ENCODE peak calls at places on chromosomes 16 and 17, in seven cellular contexts. M, K, V, Q, X, N and J are unnamed samples.

GRCh38 chr16:20624205-20624604 is 48.0 kb upstream of the ACSM2B start:
- DNase-seq in N (no peak), X (no peak), Q (no peak), V (no peak), M (no peak), K (no peak), J (no peak)

GRCh38 chr17:41782142-41782541 is 4.4 kb downstream of the JUP start:
- DNase-seq in X (peak; percentile 80), N (no peak), Q (no peak), K (no peak), V (no peak), M (no peak), J (no peak)

GRCh38 chr17:7997186-7997585 is 5.2 kb upstream of the GUCY2D start:
- DNase-seq in N (no peak), M (no peak), K (peak; percentile 36), V (no peak), Q (no peak), X (peak; percentile 39), J (peak; percentile 50)

GRCh38 chr16:18047761-18048160 is 288.8 kb downstream of the NPIPA8 start:
- DNase-seq in K (no peak), Q (no peak), M (no peak), N (no peak), V (no peak), X (no peak), J (no peak)

GRCh38 chr17:62899349-62899748 is 66.7 kb upstream of the TANC2 start:
- DNase-seq in V (no peak), K (no peak), M (no peak), X (peak; percentile 39), Q (peak; percentile 22), N (no peak), J (no peak)

GRCh38 chr17:17129466-17129865 is 76.7 kb downstream of the PLD6 start:
- DNase-seq in N (peak; percentile 23), X (no peak), Q (no peak), V (no peak), K (no peak), M (no peak), J (no peak)

GRCh38 chr17:48873212-48873611 is 19.4 kb upstream of the ATP5MC1 start:
- DNase-seq in N (no peak), K (peak; percentile 10), V (peak; percentile 55), Q (no peak), M (no peak), X (peak; percentile 32), J (no peak)

GRCh38 chr17:67422887-67423286 is 45.8 kb downstream of the PITPNC1 start:
- DNase-seq in N (no peak), X (no peak), K (no peak), Q (no peak), M (no peak), V (no peak), J (no peak)

GRCh38 chr16:11238272-11239202 is 17.5 kb downstream of the SOCS1 start:
- DNase-seq in K (no peak), M (no peak), Q (no peak), X (no peak), N (no peak), V (no peak), J (no peak)

GRCh38 chr17:35254107-35254802 is 11.4 kb downstream of the SLFN5 start:
- DNase-seq in K (peak; percentile 97), M (no peak), V (no peak), Q (peak; percentile 92), N (no peak), X (peak; percentile 45), J (peak; percentile 60)

GRCh38 chr16:75000481-75001081 is 1.8 kb downstream of the ZNRF1 start:
- DNase-seq in K (peak; percentile 37), V (no peak), N (no peak), X (no peak), Q (no peak), M (no peak), J (no peak)

GRCh38 chr16:66049865-66050264 is 316.6 kb upstream of the CDH5 start:
- DNase-seq in Q (no peak), X (no peak), K (no peak), N (no peak), V (no peak), M (no peak), J (no peak)

GRCh38 chr16:79607587-79607986 is 7.0 kb upstream of the MAF start:
- DNase-seq in X (no peak), N (no peak), K (peak; percentile 16), Q (no peak), V (no peak), M (no peak), J (no peak)
- H3K4me1 ChIP-seq in X (no peaks in the 10 kb centered on the region), N (no peaks in the 10 kb centered on the region), K (no peaks in the 10 kb centered on the region), Q (peaks cover 16% of the 10 kb centered on the region), V (peaks cover 63% of the 10 kb centered on the region), M (peaks cover 15% of the 10 kb centered on the region), J (no peaks in the 10 kb centered on the region)

DNA sequence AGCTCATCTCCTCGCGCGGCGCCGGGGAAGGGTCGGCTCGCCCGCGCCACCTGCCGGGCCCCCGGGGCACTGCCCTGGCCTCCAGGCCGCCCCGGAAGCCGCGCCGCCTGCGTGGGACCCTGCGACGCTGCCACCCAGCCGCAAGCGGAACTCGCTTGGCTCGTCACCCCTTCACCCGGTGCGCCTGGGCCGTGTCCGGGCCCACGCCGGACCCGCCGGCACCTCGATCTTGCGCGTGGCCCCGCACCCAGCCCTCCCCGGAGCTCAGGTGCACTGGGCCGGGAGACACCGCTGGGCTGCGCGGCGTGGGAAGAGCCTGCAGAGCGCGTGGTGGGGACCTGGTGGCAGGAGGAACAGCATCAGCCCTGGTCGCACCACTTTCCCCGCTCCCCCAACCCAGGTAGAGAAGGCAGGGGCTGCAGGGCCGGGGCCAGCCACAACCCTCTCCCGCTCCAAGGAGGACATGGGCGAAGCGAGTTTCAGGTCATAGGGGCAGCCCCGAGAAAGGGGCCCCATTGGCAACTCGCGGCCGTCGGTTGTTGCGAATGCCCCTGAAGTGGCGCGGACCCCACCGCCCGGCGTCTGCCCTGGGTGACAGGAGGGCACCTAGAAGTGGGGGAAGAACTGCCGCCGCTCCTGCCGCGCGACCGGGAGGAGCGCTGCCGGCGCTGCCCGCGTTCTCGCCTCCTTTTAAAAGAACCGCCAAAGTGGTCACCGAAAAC is 363 bp upstream of the MIF4GD start:
- DNase-seq in N (peak; percentile 86), V (no peak), M (no peak), K (no peak), X (peak; percentile 88), Q (peak; percentile 63), J (peak; percentile 43)
- TF ChIP-seq POLR2A in N (peak; percentile 6), V (no peak), M (no peak), K (no peak), X (peak; percentile 38), Q (no peak), J (no peak)

GRCh38 chr16:4795828-4796572 is 831 bp downstream of the SMIM22 start:
- DNase-seq in Q (no peak), V (no peak), X (no peak), K (no peak), N (no peak), M (no peak), J (no peak)

GRCh38 chr16:4795181-4795827 is at the start of gene SMIM22:
- DNase-seq in N (no peak), K (no peak), X (no peak), M (no peak), V (no peak), Q (no peak), J (no peak)

GRCh38 chr16:4790261-4790660 is 2.1 kb upstream of the SEPTIN12 start:
- DNase-seq in Q (no peak), M (no peak), K (no peak), X (no peak), N (no peak), V (no peak), J (no peak)

GRCh38 chr16:4790871-4791270 is 2.7 kb upstream of the SEPTIN12 start:
- DNase-seq in M (no peak), N (no peak), V (no peak), X (no peak), Q (no peak), K (no peak), J (no peak)

GRCh38 chr16:4792951-4793513 is 2.1 kb upstream of the SMIM22 start:
- DNase-seq in M (no peak), Q (no peak), V (no peak), X (no peak), K (no peak), N (no peak), J (no peak)
- H3K4me1 ChIP-seq in M (no peaks in the 10 kb centered on the region), Q (no peaks in the 10 kb centered on the region), V (no peaks in the 10 kb centered on the region), X (no peaks in the 10 kb centered on the region), K (no peaks in the 10 kb centered on the region), N (no peaks in the 10 kb centered on the region), J (no peaks in the 10 kb centered on the region)

GRCh38 chr17:37742114-37742761 is 2.6 kb downstream of the HNF1B start:
- DNase-seq in Q (no peak), N (peak; percentile 62), X (no peak), M (no peak), K (peak; percentile 20), V (no peak), J (no peak)

GRCh38 chr17:37742762-37743611 is 1.9 kb downstream of the HNF1B start:
- DNase-seq in Q (no peak), V (no peak), K (no peak), M (no peak), N (no peak), X (no peak), J (no peak)

GRCh38 chr17:37744633-37744927 is 279 bp downstream of the HNF1B start:
- DNase-seq in V (no peak), X (no peak), M (no peak), N (no peak), K (no peak), Q (no peak), J (no peak)

GRCh38 chr17:37743875-37744632 is 805 bp downstream of the HNF1B start:
- DNase-seq in V (no peak), M (no peak), X (no peak), K (no peak), N (peak; percentile 66), Q (no peak), J (no peak)

GRCh38 chr17:37743612-37743874 is 1.3 kb downstream of the HNF1B start:
- DNase-seq in X (no peak), K (no peak), N (peak; percentile 88), V (no peak), Q (no peak), M (no peak), J (no peak)
- TF ChIP-seq POLR2A in X (no peak), K (no peak), N (peak; percentile 88), V (no peak), Q (no peak), M (no peak), J (no peak)

DNA sequence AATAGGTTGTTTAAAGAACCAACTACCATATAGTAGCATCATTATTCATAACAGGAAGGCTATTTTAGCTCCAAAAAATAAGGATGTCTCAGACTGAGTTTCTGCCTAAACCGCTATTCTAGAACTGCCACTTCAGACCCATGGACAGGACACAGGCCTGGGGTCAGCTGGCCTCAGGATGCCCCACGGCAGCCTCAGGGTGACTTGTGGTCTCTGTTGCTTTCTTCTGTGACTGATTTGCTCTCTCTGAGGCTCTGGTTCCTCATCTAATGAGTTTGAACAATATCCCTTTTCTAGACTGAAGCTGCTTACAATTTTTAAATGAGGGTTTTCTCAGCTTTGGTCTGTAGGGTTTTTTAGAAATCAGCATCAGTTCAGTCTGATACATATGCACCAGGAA is 31.8 kb upstream of the IRF8 start:
- DNase-seq in N (no peak), X (no peak), Q (no peak), M (no peak), K (no peak), V (no peak), J (no peak)
- H3K4me1 ChIP-seq in N (no peaks in the 10 kb centered on the region), X (peaks cover 5% of the 10 kb centered on the region), Q (no peaks in the 10 kb centered on the region), M (no peaks in the 10 kb centered on the region), K (no peaks in the 10 kb centered on the region), V (peaks cover 3% of the 10 kb centered on the region), J (no peaks in the 10 kb centered on the region)

GRCh38 chr16:67228905-67229304 is 2.0 kb downstream of the TMEM208 start:
- DNase-seq in X (no peak), V (no peak), K (no peak), M (no peak), N (peak; percentile 33), Q (no peak), J (no peak)
- TF ChIP-seq POLR2A in X (no peak), V (no peak), K (no peak), M (no peak), N (no peak), Q (no peak), J (no peak)